ENCODE peak calls at places on chromosomes 2 and 18, in five cellular contexts. M, J, F, U and R are unnamed samples.

GRCh38 chr18:8742382-8743361 is 37.3 kb downstream of the MTCL1 start:
- DNase-seq in M (no peak), J (no peak), F (peak), U (no peak), R (no peak)

GRCh38 chr2:126834006-126834659 is 64.6 kb upstream of the TEX51 start:
- DNase-seq in M (no peak), J (no peak), F (no peak), U (no peak), R (no peak)

GRCh38 chr2:127016329-127016728 is 90.6 kb downstream of the BIN1 start:
- DNase-seq in M (no peak), J (no peak), F (no peak), U (no peak), R (no peak)

GRCh38 chr2:11398710-11399109 is 54.3 kb upstream of the ROCK2 start:
- DNase-seq in M (no peak), J (no peak), F (no peak), U (no peak), R (no peak)

GRCh38 chr2:225032249-225032648 is 10.0 kb downstream of the DOCK10 start:
- DNase-seq in M (no peak), J (no peak), F (no peak), U (no peak), R (no peak)

GRCh38 chr2:239675856-239676715 is 275.3 kb upstream of the HDAC4 start:
- DNase-seq in M (no peak), J (no peak), F (no peak), U (no peak), R (no peak)

GRCh38 chr18:77749189-77749588 is 499.5 kb downstream of the GALR1 start:
- DNase-seq in M (no peak), J (no peak), F (no peak), U (no peak), R (no peak)

GRCh38 chr2:237742191-237742590 is 56.4 kb upstream of the RBM44 start:
- DNase-seq in M (no peak), J (no peak), F (no peak), U (no peak), R (no peak)

GRCh38 chr2:203886579-203887230 is 19.1 kb downstream of the CTLA4 start:
- DNase-seq in M (no peak), J (no peak), F (peak), U (no peak), R (no peak)